ENCODE peak calls at places on chromosomes 12 and 14, in nine cellular contexts. S is esophagus squamous epithelium; J is fibroblast of villous mesenchyme; A is fibroblast of lung; N is GM06990; C is CD8-positive, alpha-beta T cell; X is fibroblast of mammary gland; T is RWPE1; U is A673. P is an unnamed sample.

GRCh38 chr12:112239020-112239419 is 113.7 kb downstream of the TRAFD1 start:
- DNase-seq in X (no peak), C (no peak), U (no peak), T (no peak), N (no peak), A (no peak), S (no peak), J (no peak), P (no peak)

GRCh38 chr12:87428701-87429277 is 600.4 kb downstream of the C12orf50 start:
- DNase-seq in S (no peak), C (no peak), T (peak; percentile 37), A (peak; percentile 64), X (peak; percentile 47), J (peak; percentile 18), N (no peak), U (no peak), P (no peak)

GRCh38 chr12:108565976-108566375 is 3.6 kb downstream of the ISCU start:
- DNase-seq in S (no peak), T (peak; percentile 85), U (peak; percentile 89), C (peak; percentile 53), N (peak; percentile 57), A (peak; percentile 68), J (peak; percentile 58), X (peak; percentile 89), P (peak; percentile 80)

GRCh38 chr12:55899035-55899434 is 28.7 kb downstream of the PYM1 start:
- DNase-seq in N (no peak), T (no peak), J (peak; percentile 66), C (no peak), U (no peak), A (peak; percentile 65), X (peak; percentile 82), S (no peak), P (peak; percentile 1)

GRCh38 chr12:91381309-91381804 is 198.7 kb upstream of the DCN start:
- DNase-seq in S (no peak), T (peak; percentile 49), C (no peak), X (peak; percentile 84), A (peak; percentile 90), U (peak; percentile 83), N (peak; percentile 7), J (peak; percentile 89), P (peak; percentile 60)

GRCh38 chr12:85147331-85147730 is 111.2 kb downstream of the LRRIQ1 start:
- DNase-seq in A (no peak), T (no peak), S (no peak), J (no peak), X (no peak), C (no peak), U (peak; percentile 10), N (no peak), P (no peak)

GRCh38 chr12:110555509-110556406 is 27.4 kb downstream of the PPTC7 start:
- DNase-seq in U (peak; percentile 55), A (peak; percentile 85), J (peak; percentile 88), N (no peak), S (no peak), C (no peak), X (peak; percentile 83), T (no peak), P (peak; percentile 69)

GRCh38 chr14:67680121-67680602 is 5.7 kb upstream of the VTI1B start:
- DNase-seq in A (peak; percentile 88), C (no peak), J (peak; percentile 97), X (peak; percentile 93), U (no peak), S (no peak), T (peak; percentile 49), N (peak; percentile 78), P (peak; percentile 90)

GRCh38 chr12:6229823-6230222 is 29.6 kb downstream of the CD9 start:
- DNase-seq in X (peak; percentile 95), C (no peak), T (no peak), J (peak; percentile 90), N (no peak), A (peak; percentile 97), U (no peak), S (no peak), P (peak; percentile 96)

GRCh38 chr12:69254046-69254445 is 14.7 kb downstream of the CPSF6 start:
- DNase-seq in N (peak; percentile 21), U (peak; percentile 63), J (peak; percentile 65), X (peak; percentile 67), T (no peak), C (no peak), S (no peak), A (peak; percentile 43), P (peak; percentile 38)

GRCh38 chr14:75258079-75258802 is 20.4 kb upstream of the FOS start:
- DNase-seq in X (peak; percentile 73), J (peak; percentile 96), A (peak; percentile 11), C (no peak), U (no peak), N (no peak), T (no peak), S (no peak), P (no peak)

GRCh38 chr12:128486951-128487350 is 220.0 kb downstream of the TMEM132C start:
- DNase-seq in X (no peak), J (no peak), N (no peak), T (no peak), S (no peak), C (no peak), U (no peak), A (no peak), P (no peak)

DNA sequence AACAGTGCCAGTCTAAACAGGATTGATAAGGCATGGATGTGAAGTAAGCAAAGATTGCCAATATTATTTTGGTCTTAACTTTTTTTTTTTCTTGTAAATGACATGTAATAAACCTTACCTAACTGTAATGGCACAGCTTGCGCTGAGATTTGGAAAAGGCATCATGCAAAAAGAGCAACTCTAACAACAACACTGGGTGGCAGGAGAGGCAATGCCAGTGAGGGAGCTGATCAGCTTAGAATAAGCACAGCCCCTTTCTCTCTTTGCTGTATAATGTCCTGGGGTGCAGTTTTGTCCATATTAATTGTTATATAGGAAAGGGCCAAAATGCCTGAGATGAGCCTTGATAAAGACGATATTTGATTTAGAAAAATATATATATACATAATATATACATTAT is 1589.7 kb upstream of the FLRT2 start:
- DNase-seq in X (no peak), S (no peak), N (no peak), T (no peak), A (no peak), U (peak; percentile 39), C (no peak), J (no peak), P (no peak)
- TF ChIP-seq CTCF in X (no peak), S (no peak), N (no peak), T (no peak), A (peak; percentile 16), U (peak; percentile 44), C (no peak), J (peak; percentile 16), P (no peak)

DNA sequence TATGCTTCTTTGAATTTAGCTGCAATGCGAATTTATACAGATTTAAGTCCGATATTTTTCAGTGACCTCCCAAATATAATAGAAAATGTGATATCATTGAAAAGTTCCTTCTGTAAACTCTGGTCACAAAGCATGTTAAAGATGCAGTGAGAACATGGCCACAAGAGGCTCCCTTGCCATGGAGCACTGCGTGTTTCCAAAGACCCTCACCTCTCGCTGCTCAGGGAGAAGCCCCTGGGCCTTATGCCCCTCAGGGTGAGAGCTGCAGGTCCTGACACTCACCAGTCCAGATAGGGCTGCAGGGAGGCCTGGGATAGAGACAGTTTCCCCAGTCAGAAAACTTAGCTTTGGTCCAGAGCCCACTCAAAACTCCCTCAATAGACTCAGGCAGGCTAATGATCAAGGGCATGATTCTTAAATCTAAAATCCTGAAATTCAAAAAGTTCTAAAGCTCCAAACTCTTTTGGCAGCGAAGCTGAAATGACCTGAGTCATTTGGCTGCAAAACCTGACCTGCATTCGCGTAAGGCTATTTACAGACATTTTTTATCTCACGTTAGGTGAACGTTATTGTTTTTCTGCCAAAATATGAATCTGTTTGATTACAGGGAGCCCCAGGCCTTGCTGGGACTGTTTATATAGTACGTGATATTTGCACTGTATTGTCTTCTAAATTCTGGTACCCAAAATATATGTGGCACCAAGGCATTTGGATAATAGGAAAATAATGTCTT is 67.8 kb downstream of the CAPZA3 start:
- DNase-seq in J (no peak), C (no peak), T (no peak), S (no peak), A (no peak), N (no peak), X (no peak), U (no peak), P (no peak)
- TF ChIP-seq CTCF in J (no peak), C (no peak), T (no peak), S (no peak), A (peak; percentile 15), N (no peak), X (no peak), U (peak; percentile 20), P (peak; percentile 15)

DNA sequence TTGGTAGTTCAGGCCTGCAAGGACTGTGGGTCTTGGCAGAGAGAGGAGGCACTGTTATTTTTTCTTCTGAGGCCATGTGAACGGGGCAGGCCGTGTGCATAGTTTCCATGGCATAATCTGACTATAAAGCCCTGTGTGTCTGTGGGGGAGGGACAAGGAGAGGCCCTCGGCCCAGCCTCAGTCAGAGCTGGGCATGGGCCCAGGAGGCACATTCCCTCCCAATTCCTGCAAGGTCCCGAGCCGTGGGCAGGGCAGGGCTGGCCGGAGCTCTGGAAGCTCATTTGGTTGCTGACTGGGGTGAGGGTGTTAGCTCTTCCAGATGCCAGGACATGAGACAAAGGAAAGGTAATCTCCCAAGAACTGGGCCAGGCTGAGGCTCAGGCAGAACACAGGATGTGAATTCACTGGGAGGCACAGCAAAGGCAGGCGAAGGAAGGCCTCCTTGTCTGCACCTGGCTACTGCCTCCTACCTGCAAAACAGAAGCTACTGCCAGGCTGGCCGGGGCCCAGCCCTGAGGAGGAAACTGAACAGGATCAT is 22.0 kb upstream of the PLEKHG3 start:
- DNase-seq in U (no peak), T (peak; percentile 62), J (peak; percentile 64), S (no peak), A (peak; percentile 79), X (peak; percentile 36), N (no peak), C (no peak), P (peak; percentile 27)
- TF ChIP-seq CTCF in U (no peak), T (no peak), J (no peak), S (peak; percentile 30), A (no peak), X (no peak), N (no peak), C (no peak), P (no peak)

DNA sequence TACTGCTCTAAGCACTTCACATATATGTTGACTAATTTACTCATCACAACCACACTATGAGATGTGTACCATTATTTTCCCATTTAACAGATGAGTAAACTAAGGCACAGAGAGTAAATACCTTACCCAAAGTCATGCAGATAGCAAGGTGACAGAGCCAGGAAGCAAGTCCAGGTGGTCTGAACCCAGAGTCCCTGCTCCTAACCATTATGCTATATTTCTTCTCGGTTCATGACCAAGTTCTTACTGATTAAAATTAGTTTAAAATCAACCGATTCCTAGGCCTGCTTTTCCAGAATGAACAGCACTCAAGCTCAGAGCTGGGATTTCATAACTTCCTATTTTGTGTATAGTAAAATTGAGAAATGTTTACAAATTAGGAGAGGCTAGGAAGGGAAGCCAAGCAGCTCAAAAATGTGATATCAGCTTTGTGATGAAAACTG is 85.5 kb upstream of the EGLN3 start:
- DNase-seq in S (no peak), J (peak; percentile 66), T (no peak), C (no peak), U (no peak), N (no peak), X (no peak), A (no peak), P (no peak)
- TF ChIP-seq CTCF in S (no peak), J (no peak), T (no peak), C (no peak), U (no peak), N (no peak), X (no peak), A (no peak), P (no peak)

DNA sequence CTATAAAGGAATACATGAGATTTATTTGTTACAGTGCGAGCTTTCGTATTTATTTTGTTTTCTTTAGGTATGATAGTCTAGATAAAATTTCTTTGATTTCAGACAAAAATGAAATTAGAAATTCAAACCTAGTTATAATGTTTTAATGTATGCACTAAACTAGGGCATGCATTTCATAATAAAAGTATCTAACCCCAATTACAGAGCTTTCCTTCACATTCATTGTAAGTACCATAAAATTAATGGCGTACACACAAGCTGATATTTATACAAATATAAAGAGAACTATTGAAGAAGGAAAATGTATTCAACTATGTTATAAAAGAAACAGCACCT is 120.2 kb downstream of the GXYLT1 start:
- DNase-seq in C (no peak), U (no peak), A (no peak), J (no peak), T (no peak), S (no peak), X (no peak), N (no peak), P (no peak)
- TF ChIP-seq CTCF in C (peak; percentile 17), U (no peak), A (no peak), J (no peak), T (peak; percentile 56), S (no peak), X (no peak), N (no peak), P (peak; percentile 69)